ENCODE peak calls at places on chromosomes 1 and 21, in four cellular contexts. One of them, this sample, is unnamed.
A peak's percentile ranks its signal among the peaks of the same experiment; 100 is the strongest.

GRCh38 chr1:107936498-107937481 is 28.2 kb downstream of the VAV3 start:
- DNase-seq in A549: no peak
- DNase-seq in PC-3: peak; percentile 99
- DNase-seq in thoracic aorta: no peak
- DNase-seq in this sample: peak; percentile 89

GRCh38 chr1:236768601-236769000 is 26.5 kb upstream of the MTR start:
- DNase-seq in A549: no peak
- DNase-seq in PC-3: no peak
- DNase-seq in thoracic aorta: no peak
- DNase-seq in this sample: no peak

GRCh38 chr1:198906739-198907422 is 268.0 kb downstream of the PTPRC start:
- DNase-seq in A549: no peak
- DNase-seq in PC-3: no peak
- DNase-seq in thoracic aorta: no peak
- DNase-seq in this sample: no peak

GRCh38 chr1:178594133-178594532 is 81.2 kb downstream of the TEX35 start:
- DNase-seq in A549: no peak
- DNase-seq in PC-3: no peak
- DNase-seq in thoracic aorta: no peak
- DNase-seq in this sample: no peak

GRCh38 chr1:27886353-27886679 is 14.0 kb downstream of the THEMIS2 start:
- DNase-seq in A549: no peak
- DNase-seq in PC-3: no peak
- DNase-seq in thoracic aorta: no peak
- DNase-seq in this sample: no peak

GRCh38 chr1:9282436-9282955 is 10.2 kb upstream of the SPSB1 start:
- DNase-seq in A549: no peak
- DNase-seq in PC-3: no peak
- DNase-seq in thoracic aorta: no peak
- DNase-seq in this sample: no peak

GRCh38 chr1:45713711-45714110 is 25.7 kb downstream of the TMEM69 start:
- DNase-seq in A549: no peak
- DNase-seq in PC-3: no peak
- DNase-seq in thoracic aorta: no peak
- DNase-seq in this sample: no peak

GRCh38 chr1:234573711-234574299 is 36.2 kb downstream of the IRF2BP2 start:
- DNase-seq in A549: no peak
- DNase-seq in PC-3: no peak
- DNase-seq in thoracic aorta: no peak
- DNase-seq in this sample: no peak

GRCh38 chr1:23477359-23478144 is 6.4 kb downstream of the ASAP3 start:
- DNase-seq in A549: no peak
- DNase-seq in PC-3: peak; percentile 95
- DNase-seq in thoracic aorta: no peak
- DNase-seq in this sample: no peak

GRCh38 chr1:80656011-80656627 is 1144.6 kb upstream of the ADGRL2 start:
- DNase-seq in A549: peak; percentile 72
- DNase-seq in PC-3: peak; percentile 59
- DNase-seq in thoracic aorta: no peak
- DNase-seq in this sample: peak; percentile 56

GRCh38 chr1:203186446-203187305 is at the start of gene CHI3L1:
- DNase-seq in A549: no peak
- DNase-seq in PC-3: no peak
- DNase-seq in thoracic aorta: no peak
- DNase-seq in this sample: no peak

GRCh38 chr1:47785561-47786271 is 211.5 kb downstream of the TRABD2B start:
- DNase-seq in A549: peak; percentile 20
- DNase-seq in PC-3: peak; percentile 22
- DNase-seq in thoracic aorta: no peak
- DNase-seq in this sample: no peak

GRCh38 chr1:22629886-22630285 is 6.5 kb upstream of the C1QA start:
- DNase-seq in A549: no peak
- DNase-seq in PC-3: no peak
- DNase-seq in thoracic aorta: no peak
- DNase-seq in this sample: no peak

GRCh38 chr1:151436985-151437384 is 22.3 kb downstream of the POGZ start:
- DNase-seq in A549: no peak
- DNase-seq in PC-3: no peak
- DNase-seq in thoracic aorta: no peak
- DNase-seq in this sample: no peak

GRCh38 chr1:6329851-6330250 is 63.7 kb downstream of the ACOT7 start:
- DNase-seq in A549: no peak
- DNase-seq in PC-3: no peak
- DNase-seq in thoracic aorta: no peak
- DNase-seq in this sample: no peak

GRCh38 chr1:10738125-10738746 is 58.2 kb downstream of the CASZ1 start:
- DNase-seq in A549: no peak
- DNase-seq in PC-3: no peak
- DNase-seq in thoracic aorta: no peak
- DNase-seq in this sample: no peak

GRCh38 chr1:172977296-172978027 is 73.3 kb downstream of the TNFSF18 start:
- DNase-seq in A549: no peak
- DNase-seq in PC-3: peak; percentile 72
- DNase-seq in thoracic aorta: no peak
- DNase-seq in this sample: no peak

GRCh38 chr1:77975907-77976306 is 3.0 kb downstream of the FUBP1 start:
- DNase-seq in A549: no peak
- DNase-seq in PC-3: no peak
- DNase-seq in thoracic aorta: no peak
- DNase-seq in this sample: no peak

GRCh38 chr1:107767156-107767582 is 197.8 kb downstream of the VAV3 start:
- DNase-seq in A549: no peak
- DNase-seq in PC-3: no peak
- DNase-seq in thoracic aorta: no peak
- DNase-seq in this sample: no peak

GRCh38 chr1:192764675-192765074 is 44.2 kb upstream of the RGS2 start:
- DNase-seq in A549: no peak
- DNase-seq in PC-3: no peak
- DNase-seq in thoracic aorta: no peak
- DNase-seq in this sample: no peak

GRCh38 chr1:168414914-168415313 is 128.9 kb downstream of the XCL2 start:
- DNase-seq in A549: no peak
- DNase-seq in PC-3: no peak
- DNase-seq in thoracic aorta: no peak
- DNase-seq in this sample: no peak

GRCh38 chr1:27513958-27514357 is 24.0 kb upstream of the WASF2 start:
- DNase-seq in A549: no peak
- DNase-seq in PC-3: no peak
- DNase-seq in thoracic aorta: no peak
- DNase-seq in this sample: no peak

GRCh38 chr1:54415986-54416385 is 9.8 kb upstream of the SSBP3 start:
- DNase-seq in A549: no peak
- DNase-seq in PC-3: no peak
- DNase-seq in thoracic aorta: no peak
- DNase-seq in this sample: no peak

GRCh38 chr1:116205941-116206679 is 94.9 kb downstream of the MAB21L3 start:
- DNase-seq in A549: no peak
- DNase-seq in PC-3: no peak
- DNase-seq in thoracic aorta: no peak
- DNase-seq in this sample: no peak

GRCh38 chr1:50342525-50342924 is 80.7 kb downstream of the DMRTA2 start:
- DNase-seq in A549: no peak
- DNase-seq in PC-3: no peak
- DNase-seq in thoracic aorta: no peak
- DNase-seq in this sample: no peak

GRCh38 chr1:155160128-155160527 is 13.0 kb downstream of the KRTCAP2 start:
- DNase-seq in A549: no peak
- DNase-seq in PC-3: no peak
- DNase-seq in thoracic aorta: no peak
- DNase-seq in this sample: no peak

GRCh38 chr1:38817267-38817957 is 42.2 kb downstream of the RRAGC start:
- DNase-seq in A549: no peak
- DNase-seq in PC-3: no peak
- DNase-seq in thoracic aorta: no peak
- DNase-seq in this sample: no peak

DNA sequence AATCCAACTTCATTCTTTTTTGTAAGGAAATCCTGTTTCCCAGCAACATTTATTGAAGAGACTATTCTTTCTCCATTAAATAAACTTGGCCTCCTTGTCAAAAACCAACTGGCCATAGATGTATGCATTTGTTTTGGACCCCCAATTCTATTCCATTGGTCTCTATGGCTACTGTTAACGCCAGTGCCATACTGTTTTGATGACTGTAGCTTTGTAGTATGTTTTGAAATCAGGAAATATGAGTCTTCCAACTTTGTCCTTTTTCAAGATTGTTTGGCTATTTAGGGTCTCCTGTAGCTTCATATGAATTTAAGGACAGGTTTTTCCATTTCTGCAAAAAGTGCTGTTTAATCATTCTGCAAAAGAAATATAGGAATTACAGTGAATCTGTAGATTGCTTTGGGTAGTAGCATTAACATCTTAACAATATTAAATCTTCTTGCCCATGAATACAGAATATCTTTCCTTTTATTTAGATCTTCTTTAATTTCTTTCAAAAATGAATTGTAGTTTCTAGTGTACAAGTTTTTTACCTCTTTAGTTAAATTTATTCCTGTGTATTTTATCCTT is 61.3 kb downstream of the ITGB3BP start:
- DNase-seq in A549: no peak
- DNase-seq in PC-3: no peak
- DNase-seq in thoracic aorta: no peak
- DNase-seq in this sample: no peak
- H3K4me3 ChIP-seq in A549: no peak overlapping the region
- H3K4me3 ChIP-seq in PC-3: no peak overlapping the region
- H3K4me3 ChIP-seq in thoracic aorta: no peak overlapping the region
- H3K4me3 ChIP-seq in this sample: no peak overlapping the region

DNA sequence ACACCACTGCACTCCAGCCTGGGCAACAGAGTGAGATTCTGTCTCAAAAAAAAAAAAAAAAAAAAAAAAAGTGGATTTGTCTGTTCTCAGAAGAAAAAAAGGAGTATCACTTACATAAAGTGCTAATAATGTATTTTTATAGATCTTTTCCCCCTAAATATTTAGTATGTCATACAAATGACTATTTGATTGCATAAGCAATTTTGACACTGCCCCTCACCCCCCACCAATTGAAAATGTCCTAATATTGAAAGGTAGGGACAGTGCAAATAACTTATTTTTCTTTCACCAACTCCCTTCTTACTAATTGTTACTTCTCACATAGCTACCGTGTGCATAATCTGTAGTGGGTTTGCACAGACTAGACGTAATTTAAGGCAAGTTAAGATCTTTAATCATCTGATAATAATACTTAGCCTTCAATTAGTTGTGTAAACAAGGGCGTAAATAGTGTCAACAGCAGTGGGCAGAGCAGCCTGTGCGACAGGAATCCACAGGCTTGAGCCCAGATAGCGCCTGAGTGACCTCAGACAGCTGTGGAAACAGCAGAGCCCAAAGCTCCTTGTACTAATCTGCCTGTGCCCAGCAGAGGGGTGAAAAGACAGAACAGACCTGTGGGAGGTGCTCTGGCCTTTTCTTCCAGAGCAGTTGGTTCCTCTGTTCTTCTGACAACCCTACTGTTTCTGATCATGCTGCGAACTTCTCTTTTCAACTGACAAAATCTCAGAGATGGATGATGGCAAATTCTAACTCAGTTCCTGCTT is 4.5 kb upstream of the IER5 start:
- DNase-seq in A549: peak; percentile 80
- DNase-seq in PC-3: peak; percentile 48
- DNase-seq in thoracic aorta: no peak
- DNase-seq in this sample: no peak
- TF ChIP-seq CTCF in A549: peak; percentile 70
- TF ChIP-seq CTCF in PC-3: peak; percentile 45
- TF ChIP-seq CTCF in thoracic aorta: peak; percentile 46
- TF ChIP-seq CTCF in this sample: peak; percentile 67

DNA sequence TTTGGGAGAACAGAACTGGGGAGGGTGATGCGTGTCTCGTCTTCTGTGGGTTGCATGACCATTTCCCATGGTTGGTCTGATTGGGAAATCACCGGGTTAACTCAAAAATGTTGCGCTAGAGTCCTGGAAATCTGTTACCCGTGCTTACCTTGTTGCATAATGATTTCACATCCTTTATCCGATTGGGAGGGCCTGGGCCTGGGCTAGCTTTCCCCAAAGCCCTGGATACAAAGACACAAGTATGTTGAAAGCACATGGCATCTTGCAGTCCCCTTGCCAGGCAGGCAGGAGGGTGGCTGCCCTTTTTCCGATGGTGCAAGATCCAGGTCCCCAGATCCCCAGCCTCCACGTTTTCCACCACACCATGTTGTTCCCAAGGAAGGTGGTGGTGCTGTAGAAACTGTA is 582 bp downstream of the TRPM2 start:
- DNase-seq in A549: no peak
- DNase-seq in PC-3: no peak
- DNase-seq in thoracic aorta: no peak
- DNase-seq in this sample: no peak
- H3K4me3 ChIP-seq in A549: no peak overlapping the region
- H3K4me3 ChIP-seq in PC-3: no peak overlapping the region
- H3K4me3 ChIP-seq in thoracic aorta: peak overlapping the region; percentile 57
- H3K4me3 ChIP-seq in this sample: no peak overlapping the region

DNA sequence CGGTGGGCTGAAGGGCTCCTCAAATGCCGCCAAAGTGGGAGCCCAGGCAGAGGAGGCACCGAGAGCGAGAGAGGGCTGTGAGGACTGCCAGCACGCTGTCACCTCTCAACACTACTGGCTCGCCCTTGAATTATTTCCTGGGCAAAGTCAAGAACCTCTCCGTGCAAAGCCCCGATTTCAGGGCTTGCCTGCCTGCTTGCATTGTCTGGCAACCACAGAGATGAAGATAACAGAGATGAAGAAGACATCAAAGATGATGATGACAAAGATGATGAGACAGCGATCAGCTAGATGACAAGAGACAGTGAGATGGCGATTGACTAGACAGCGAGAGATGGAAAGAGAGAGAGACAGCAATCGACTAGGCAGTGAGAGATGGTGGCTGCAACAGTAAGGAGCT is 976.5 kb downstream of the ADGRL2 start:
- DNase-seq in A549: no peak
- DNase-seq in PC-3: no peak
- DNase-seq in thoracic aorta: no peak
- DNase-seq in this sample: no peak
- TF ChIP-seq CTCF in A549: no peak
- TF ChIP-seq CTCF in PC-3: no peak
- TF ChIP-seq CTCF in thoracic aorta: no peak
- TF ChIP-seq CTCF in this sample: no peak

This sample was measured in epithelial cell of proximal tubule.